ENCODE peak calls at places on chromosomes 7 and 10, in eight cellular contexts. G is fibroblast of villous mesenchyme, A is fibroblast of pulmonary artery, W is A549, Y is fibroblast of lung, M is stomach, N is AG04450, H is GM06990. Z is an unnamed sample.

GRCh38 chr7:43658718-43659548 is 70.4 kb downstream of the COA1 start:
- DNase-seq in G (peak), A (peak), W (peak), Y (peak), M (no peak), N (no peak), H (peak), Z (no peak)

GRCh38 chr10:60950312-60950711 is 6.3 kb upstream of the RHOBTB1 start:
- DNase-seq in G (no peak), A (no peak), W (no peak), Y (no peak), M (no peak), N (no peak), H (no peak), Z (no peak)

GRCh38 chr10:117603726-117604125 is 61.2 kb downstream of the EMX2 start:
- DNase-seq in G (no peak), A (no peak), W (no peak), Y (no peak), M (no peak), N (no peak), H (no peak), Z (no peak)

GRCh38 chr10:130078120-130078519 is 32.5 kb downstream of the C10orf143 start:
- DNase-seq in G (no peak), A (no peak), W (no peak), Y (no peak), M (no peak), N (no peak), H (no peak), Z (no peak)

GRCh38 chr7:157602156-157602555 is 265.4 kb downstream of the DNAJB6 start:
- DNase-seq in G (no peak), A (no peak), W (no peak), Y (no peak), M (no peak), N (no peak), H (no peak), Z (no peak)

GRCh38 chr7:96973986-96974385 is 31.4 kb upstream of the DLX6 start:
- DNase-seq in G (peak), A (peak), W (no peak), Y (no peak), M (no peak), N (no peak), H (no peak), Z (no peak)

GRCh38 chr7:74371381-74372059 is 82.2 kb upstream of the GTF2IRD1 start:
- DNase-seq in G (no peak), A (peak), W (no peak), Y (peak), M (peak), N (no peak), H (no peak), Z (peak)

GRCh38 chr10:69318087-69318996 is 40.0 kb downstream of the HK1 start:
- DNase-seq in G (peak), A (peak), W (peak), Y (peak), M (peak), N (no peak), H (peak), Z (peak)

GRCh38 chr7:135180122-135180521 is 9.6 kb upstream of the CYREN start:
- DNase-seq in G (no peak), A (no peak), W (no peak), Y (no peak), M (no peak), N (no peak), H (no peak), Z (no peak)

GRCh38 chr7:128387663-128388485 is 21.9 kb downstream of the IMPDH1 start:
- DNase-seq in G (peak), A (peak), W (peak), Y (peak), M (peak), N (peak), H (no peak), Z (peak)

GRCh38 chr10:132306951-132307751 is 599 bp downstream of the STK32C start:
- DNase-seq in G (no peak), A (peak), W (peak), Y (peak), M (peak), N (no peak), H (no peak), Z (no peak)

GRCh38 chr7:82335001-82335400 is 108.6 kb downstream of the CACNA2D1 start:
- DNase-seq in G (peak), A (no peak), W (no peak), Y (peak), M (no peak), N (no peak), H (no peak), Z (no peak)

GRCh38 chr10:82934429-82934828 is 1059.4 kb downstream of the NRG3 start:
- DNase-seq in G (no peak), A (peak), W (peak), Y (no peak), M (no peak), N (no peak), H (no peak), Z (no peak)

GRCh38 chr10:29084908-29085307 is 204.0 kb upstream of the LYZL1 start:
- DNase-seq in G (no peak), A (no peak), W (no peak), Y (no peak), M (no peak), N (no peak), H (no peak), Z (no peak)

GRCh38 chr10:29321656-29322055 is 32.8 kb downstream of the LYZL1 start:
- DNase-seq in G (no peak), A (no peak), W (no peak), Y (no peak), M (no peak), N (no peak), H (no peak), Z (no peak)

GRCh38 chr10:32961892-32962369 is 3.9 kb upstream of the ITGB1 start:
- DNase-seq in G (peak), A (peak), W (peak), Y (peak), M (no peak), N (peak), H (no peak), Z (no peak)

GRCh38 chr7:27914409-27914808 is 174.4 kb downstream of the TAX1BP1 start:
- DNase-seq in G (no peak), A (no peak), W (no peak), Y (no peak), M (no peak), N (no peak), H (no peak), Z (no peak)

GRCh38 chr7:27185013-27185707 is at the start of gene HOXA11:
- DNase-seq in G (peak), A (peak), W (no peak), Y (peak), M (peak), N (no peak), H (no peak), Z (no peak)

GRCh38 chr10:130160775-130161174 is 24.6 kb downstream of the GLRX3 start:
- DNase-seq in G (peak), A (no peak), W (peak), Y (peak), M (no peak), N (no peak), H (no peak), Z (no peak)

GRCh38 chr7:10360050-10360449 is 613.6 kb upstream of the PHF14 start:
- DNase-seq in G (no peak), A (no peak), W (no peak), Y (no peak), M (no peak), N (no peak), H (no peak), Z (no peak)

GRCh38 chr10:112637901-112638300 is 190.9 kb downstream of the VTI1A start:
- DNase-seq in G (no peak), A (no peak), W (no peak), Y (no peak), M (no peak), N (no peak), H (no peak), Z (no peak)

GRCh38 chr7:115032986-115033385 is 111.1 kb downstream of the MDFIC start:
- DNase-seq in G (peak), A (no peak), W (no peak), Y (no peak), M (no peak), N (no peak), H (no peak), Z (no peak)

GRCh38 chr7:110813986-110814385 is 276.9 kb upstream of the LRRN3 start:
- DNase-seq in G (no peak), A (no peak), W (no peak), Y (no peak), M (no peak), N (no peak), H (no peak), Z (no peak)

GRCh38 chr7:112989531-112989930 is 97.1 kb downstream of the GPR85 start:
- DNase-seq in G (no peak), A (no peak), W (no peak), Y (peak), M (no peak), N (no peak), H (no peak), Z (no peak)

GRCh38 chr7:149880871-149881301 is 7.1 kb downstream of the ATP6V0E2 start:
- DNase-seq in G (peak), A (no peak), W (no peak), Y (no peak), M (no peak), N (no peak), H (no peak), Z (no peak)

GRCh38 chr7:28096713-28097112 is 83.9 kb downstream of the JAZF1 start:
- DNase-seq in G (peak), A (peak), W (peak), Y (peak), M (peak), N (peak), H (peak), Z (peak)

GRCh38 chr7:128827971-128828711 is 2.1 kb upstream of the FLNC start:
- DNase-seq in G (peak), A (peak), W (no peak), Y (peak), M (no peak), N (no peak), H (no peak), Z (no peak)

GRCh38 chr7:27169658-27170493 is 4.2 kb downstream of the HOXA10 start:
- DNase-seq in G (peak), A (no peak), W (peak), Y (no peak), M (no peak), N (no peak), H (no peak), Z (no peak)

GRCh38 chr7:79245623-79246249 is 207.7 kb downstream of the MAGI2 start:
- DNase-seq in G (no peak), A (no peak), W (no peak), Y (no peak), M (no peak), N (no peak), H (no peak), Z (no peak)
- TF ChIP-seq CTCF in G (no peak), A (no peak), W (no peak), Y (no peak), M (no peak), N (no peak), H (no peak), Z (no peak)

DNA sequence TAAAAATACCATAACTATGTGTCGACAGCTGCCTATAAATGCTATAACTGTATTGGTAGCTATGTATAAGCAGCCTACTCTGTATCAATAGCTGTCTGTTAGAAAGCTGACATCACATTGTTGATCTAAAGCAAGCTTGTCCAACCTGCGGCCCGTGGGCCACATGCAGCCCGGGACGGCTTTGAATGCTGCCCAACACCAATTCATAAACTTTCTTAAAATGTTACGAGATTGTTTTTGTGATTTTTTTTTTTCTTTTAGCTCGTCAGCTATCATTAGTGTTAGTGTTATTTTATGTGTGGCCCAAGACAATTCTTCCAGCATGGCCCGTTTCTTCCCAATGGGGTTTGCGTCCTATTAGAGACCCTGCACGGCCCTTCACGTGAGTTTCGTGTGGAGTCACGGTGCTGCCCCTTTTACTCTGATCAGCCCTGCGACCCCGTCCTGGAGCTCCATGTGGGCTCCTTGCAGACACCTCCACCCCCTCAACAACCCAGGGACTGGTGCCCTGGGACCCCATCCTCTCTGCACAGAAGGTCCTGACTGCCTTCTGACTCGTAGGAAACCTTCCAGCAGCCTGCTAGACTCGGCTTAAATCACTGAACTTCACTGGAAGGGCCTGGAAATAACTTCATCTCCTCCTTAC is 4.5 kb upstream of the PRKAR1B start:
- DNase-seq in G (no peak), A (no peak), W (no peak), Y (no peak), M (no peak), N (no peak), H (no peak), Z (no peak)
- TF ChIP-seq CTCF in G (no peak), A (no peak), W (no peak), Y (no peak), M (no peak), N (no peak), H (no peak), Z (no peak)

GRCh38 chr10:35592421-35592820 is 12.7 kb upstream of the GJD4 start:
- DNase-seq in G (no peak), A (no peak), W (no peak), Y (no peak), M (no peak), N (no peak), H (no peak), Z (no peak)

GRCh38 chr10:35600193-35600592 is 4.9 kb upstream of the GJD4 start:
- DNase-seq in G (peak), A (peak), W (peak), Y (no peak), M (no peak), N (no peak), H (no peak), Z (no peak)

GRCh38 chr10:35595106-35595505 is 10.0 kb upstream of the GJD4 start:
- DNase-seq in G (no peak), A (no peak), W (no peak), Y (no peak), M (no peak), N (no peak), H (no peak), Z (no peak)

GRCh38 chr10:35594115-35594849 is 10.9 kb upstream of the GJD4 start:
- DNase-seq in G (no peak), A (no peak), W (no peak), Y (no peak), M (no peak), N (no peak), H (no peak), Z (no peak)

DNA sequence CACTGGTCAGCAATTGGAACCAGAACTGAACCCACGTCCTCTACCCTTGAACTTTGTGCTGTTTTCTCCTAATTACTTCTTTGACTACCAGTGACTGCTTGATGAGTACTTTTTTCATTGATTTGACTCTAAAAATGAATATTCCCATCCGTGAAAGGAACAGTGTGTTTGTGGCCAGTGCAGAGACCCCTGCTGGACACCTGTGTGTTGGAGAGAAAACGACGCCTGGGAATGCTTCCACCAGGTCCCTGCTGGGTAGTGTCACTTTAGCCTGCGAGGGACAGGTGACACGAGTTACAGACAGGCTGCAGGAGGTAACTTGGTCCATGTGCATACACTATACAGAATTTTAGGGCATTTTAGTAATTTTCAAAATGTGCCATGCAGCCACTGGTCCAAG is 6.8 kb upstream of the GJD4 start:
- DNase-seq in G (peak), A (peak), W (peak), Y (no peak), M (no peak), N (no peak), H (no peak), Z (no peak)
- TF ChIP-seq CTCF in G (peak), A (peak), W (peak), Y (peak), M (no peak), N (peak), H (peak), Z (no peak)

DNA sequence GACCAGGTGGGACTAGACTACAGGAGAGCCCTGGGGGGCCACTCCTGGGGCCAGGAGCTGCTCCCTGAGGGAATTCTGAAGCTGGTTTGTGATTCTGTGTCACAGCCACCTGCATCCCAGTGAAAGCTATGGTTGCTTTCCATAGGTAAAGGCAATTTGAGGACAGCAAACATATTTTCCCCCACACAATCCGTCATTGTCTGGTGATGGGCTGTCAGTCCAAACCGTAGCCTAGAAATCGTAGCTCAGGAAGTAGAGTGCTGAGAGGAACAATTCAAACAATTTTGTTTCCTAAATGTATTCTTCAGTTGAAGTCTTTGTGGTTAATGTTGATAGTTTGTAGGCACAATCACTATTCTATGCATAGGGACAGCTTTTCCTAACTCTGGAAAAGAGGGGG is 106.0 kb upstream of the INSYN2A start:
- DNase-seq in G (no peak), A (no peak), W (no peak), Y (no peak), M (no peak), N (no peak), H (no peak), Z (no peak)
- TF ChIP-seq CTCF in G (no peak), A (no peak), W (no peak), Y (no peak), M (no peak), N (no peak), H (no peak), Z (no peak)

GRCh38 chr10:102601639-102602038 is 42.6 kb upstream of the TRIM8 start:
- DNase-seq in G (no peak), A (no peak), W (no peak), Y (no peak), M (no peak), N (no peak), H (no peak), Z (no peak)

GRCh38 chr10:102602272-102603045 is 41.8 kb upstream of the TRIM8 start:
- DNase-seq in G (peak), A (peak), W (no peak), Y (peak), M (no peak), N (no peak), H (no peak), Z (no peak)

GRCh38 chr10:102605712-102606111 is 38.6 kb upstream of the TRIM8 start:
- DNase-seq in G (peak), A (no peak), W (no peak), Y (no peak), M (no peak), N (no peak), H (no peak), Z (no peak)

GRCh38 chr10:102603946-102604345 is 40.3 kb upstream of the TRIM8 start:
- DNase-seq in G (peak), A (peak), W (no peak), Y (peak), M (no peak), N (no peak), H (no peak), Z (no peak)

GRCh38 chr10:102604379-102604960 is 39.8 kb upstream of the TRIM8 start:
- DNase-seq in G (peak), A (peak), W (peak), Y (peak), M (no peak), N (peak), H (no peak), Z (no peak)
- TF ChIP-seq CTCF in G (no peak), A (no peak), W (no peak), Y (no peak), M (no peak), N (no peak), H (peak), Z (no peak)

GRCh38 chr10:104486803-104487202 is 133.2 kb downstream of the CFAP58 start:
- DNase-seq in G (no peak), A (no peak), W (no peak), Y (no peak), M (no peak), N (no peak), H (no peak), Z (no peak)

GRCh38 chr10:104479906-104480579 is 126.4 kb downstream of the CFAP58 start:
- DNase-seq in G (no peak), A (peak), W (no peak), Y (no peak), M (no peak), N (no peak), H (no peak), Z (no peak)

GRCh38 chr10:104485632-104486031 is 132.0 kb downstream of the CFAP58 start:
- DNase-seq in G (no peak), A (no peak), W (peak), Y (no peak), M (no peak), N (no peak), H (no peak), Z (no peak)

GRCh38 chr10:104480797-104481196 is 127.2 kb downstream of the CFAP58 start:
- DNase-seq in G (no peak), A (no peak), W (no peak), Y (no peak), M (no peak), N (no peak), H (no peak), Z (no peak)

GRCh38 chr10:104483582-104483981 is 129.9 kb downstream of the CFAP58 start:
- DNase-seq in G (no peak), A (no peak), W (no peak), Y (no peak), M (no peak), N (no peak), H (no peak), Z (no peak)
- TF ChIP-seq CTCF in G (no peak), A (no peak), W (no peak), Y (no peak), M (no peak), N (no peak), H (no peak), Z (no peak)

DNA sequence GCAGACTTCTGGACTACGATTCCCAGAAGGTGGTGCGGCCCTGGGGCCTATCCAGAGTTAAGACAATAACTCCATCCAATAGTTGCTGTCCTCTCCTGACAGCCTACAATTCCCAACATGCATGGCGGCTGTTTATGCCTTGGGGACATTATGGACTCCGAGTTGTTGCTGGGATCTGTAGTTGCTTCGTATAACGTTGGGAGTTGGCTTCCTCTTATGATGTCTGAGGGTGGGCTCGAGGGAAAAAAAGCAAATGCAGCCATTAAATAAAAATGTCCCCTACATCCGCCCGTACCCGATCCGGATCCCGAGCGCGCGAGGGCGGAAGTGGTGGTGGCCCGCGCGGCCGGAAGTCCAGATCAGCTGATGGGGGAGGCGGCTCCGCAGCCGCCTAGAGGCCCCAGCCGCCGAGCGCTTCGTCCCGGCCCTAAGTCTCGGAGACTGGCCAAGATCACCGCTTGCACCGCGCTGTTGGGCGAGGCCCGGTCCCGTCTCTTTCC is at the start of gene ZSWIM8:
- DNase-seq in G (peak), A (peak), W (peak), Y (peak), M (peak), N (peak), H (peak), Z (peak)
- TF ChIP-seq CTCF in G (no peak), A (no peak), W (no peak), Y (no peak), M (no peak), N (peak), H (no peak), Z (no peak)